ENCODE peak calls at places on chromosomes 7 and 10, in five cellular contexts. H, E, P, U and J are unnamed samples.

GRCh38 chr7:114930107-114930521 is 8.2 kb downstream of the MDFIC start:
- DNase-seq in U (no peak), H (no peak), E (peak), P (no peak), J (no peak)

GRCh38 chr7:100600222-100601038 is 1.7 kb upstream of the PCOLCE start:
- DNase-seq in U (no peak), P (no peak), E (no peak), H (no peak), J (no peak)

GRCh38 chr10:114719311-114719710 is 61.2 kb upstream of the ABLIM1 start:
- DNase-seq in U (peak), H (peak), P (no peak), E (no peak), J (peak)

GRCh38 chr10:60853107-60853506 is 74.8 kb downstream of the CDK1 start:
- DNase-seq in U (peak), E (no peak), P (no peak), H (no peak), J (no peak)

GRCh38 chr10:8393531-8393930 is 339.0 kb downstream of the GATA3 start:
- DNase-seq in H (no peak), E (no peak), P (no peak), U (no peak), J (no peak)

GRCh38 chr7:92057375-92057774 is 76.9 kb downstream of the CYP51A1 start:
- DNase-seq in E (no peak), P (no peak), U (no peak), H (peak), J (no peak)

GRCh38 chr7:34237493-34237849 is 332.1 kb downstream of the BMPER start:
- DNase-seq in U (no peak), H (no peak), E (no peak), P (no peak), J (no peak)

GRCh38 chr10:126122856-126123255 is 226.5 kb downstream of the FANK1 start:
- DNase-seq in H (no peak), E (no peak), U (no peak), P (no peak), J (no peak)

GRCh38 chr10:1293636-1294440 is 237.7 kb downstream of the WDR37 start:
- DNase-seq in E (no peak), H (no peak), U (no peak), P (no peak), J (no peak)

GRCh38 chr7:19772323-19772722 is 1.1 kb downstream of the TMEM196 start:
- DNase-seq in H (no peak), U (no peak), P (no peak), E (no peak), J (no peak)

GRCh38 chr7:71465741-71466189 is 333.8 kb downstream of the GALNT17 start:
- DNase-seq in U (no peak), H (no peak), P (no peak), E (no peak), J (no peak)

GRCh38 chr7:86049910-86050309 is 593.8 kb upstream of the GRM3 start:
- DNase-seq in U (no peak), P (no peak), H (no peak), E (no peak), J (no peak)

GRCh38 chr10:2851544-2851943 is 215.8 kb upstream of the PFKP start:
- DNase-seq in U (no peak), P (no peak), H (no peak), E (no peak), J (no peak)

GRCh38 chr7:1663243-1663642 is 6.8 kb upstream of the ELFN1 start:
- DNase-seq in P (no peak), E (no peak), H (no peak), U (no peak), J (peak)

DNA sequence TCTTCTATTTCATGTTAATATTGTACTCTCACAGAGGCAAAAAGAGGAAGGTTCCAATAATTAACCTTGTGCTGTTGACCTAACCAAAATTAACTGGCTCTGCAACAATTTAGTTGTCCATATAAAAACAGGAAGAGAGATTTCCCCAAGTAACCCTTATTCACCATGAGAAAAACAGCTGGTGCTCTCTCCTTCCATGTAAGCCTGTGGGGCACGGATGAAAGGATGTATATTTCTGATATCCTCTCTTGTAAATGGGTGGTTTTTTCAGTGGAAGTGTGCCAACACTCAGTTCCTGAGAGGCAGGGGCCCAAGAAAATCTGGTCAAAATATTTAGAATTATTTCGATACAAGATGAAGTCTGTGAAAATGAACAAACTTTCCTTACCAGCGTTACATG is 358.1 kb downstream of the CRPPA start:
- DNase-seq in P (no peak), H (no peak), E (no peak), U (no peak), J (no peak)
- H3K4me3 ChIP-seq in P (no peak), H (no peak), E (no peak), U (peak), J (no peak)

GRCh38 chr10:109114578-109114977 is 808.7 kb downstream of the XPNPEP1 start:
- DNase-seq in E (no peak), H (no peak), P (no peak), U (no peak), J (no peak)
- H3K27ac ChIP-seq in E (no peak), H (no peak), P (no peak), U (no peak), J (no peak)

DNA sequence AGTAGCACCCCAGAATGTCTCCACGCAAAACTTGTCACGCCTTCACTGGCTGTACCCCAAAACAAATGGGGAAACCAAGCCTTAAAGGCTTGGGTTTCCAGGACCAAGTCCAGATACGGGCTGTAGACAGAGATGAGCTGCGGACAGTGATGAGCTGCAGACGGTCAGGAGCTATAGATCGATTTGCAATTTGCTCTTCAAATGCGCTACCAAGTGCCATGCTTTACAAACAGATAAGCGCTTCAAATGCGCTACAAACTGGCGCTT is 658 bp upstream of the SGCE start:
- DNase-seq in U (no peak), P (no peak), E (no peak), H (no peak), J (no peak)
- H3K4me3 ChIP-seq in U (peak), P (peak), E (peak), H (no peak), J (peak)

GRCh38 chr7:113179313-113179712 is 61.0 kb upstream of the SMIM30 start:
- DNase-seq in P (no peak), H (no peak), U (no peak), E (peak), J (no peak)

GRCh38 chr7:113172726-113173125 is 54.4 kb upstream of the SMIM30 start:
- DNase-seq in P (no peak), E (no peak), U (no peak), H (no peak), J (peak)

GRCh38 chr7:113170591-113170990 is 52.2 kb upstream of the SMIM30 start:
- DNase-seq in U (no peak), H (no peak), P (no peak), E (no peak), J (no peak)

GRCh38 chr7:113175525-113176097 is 57.3 kb upstream of the SMIM30 start:
- DNase-seq in U (no peak), H (no peak), P (no peak), E (peak), J (no peak)
- H3K27ac ChIP-seq in U (no peak), H (no peak), P (no peak), E (no peak), J (no peak)

DNA sequence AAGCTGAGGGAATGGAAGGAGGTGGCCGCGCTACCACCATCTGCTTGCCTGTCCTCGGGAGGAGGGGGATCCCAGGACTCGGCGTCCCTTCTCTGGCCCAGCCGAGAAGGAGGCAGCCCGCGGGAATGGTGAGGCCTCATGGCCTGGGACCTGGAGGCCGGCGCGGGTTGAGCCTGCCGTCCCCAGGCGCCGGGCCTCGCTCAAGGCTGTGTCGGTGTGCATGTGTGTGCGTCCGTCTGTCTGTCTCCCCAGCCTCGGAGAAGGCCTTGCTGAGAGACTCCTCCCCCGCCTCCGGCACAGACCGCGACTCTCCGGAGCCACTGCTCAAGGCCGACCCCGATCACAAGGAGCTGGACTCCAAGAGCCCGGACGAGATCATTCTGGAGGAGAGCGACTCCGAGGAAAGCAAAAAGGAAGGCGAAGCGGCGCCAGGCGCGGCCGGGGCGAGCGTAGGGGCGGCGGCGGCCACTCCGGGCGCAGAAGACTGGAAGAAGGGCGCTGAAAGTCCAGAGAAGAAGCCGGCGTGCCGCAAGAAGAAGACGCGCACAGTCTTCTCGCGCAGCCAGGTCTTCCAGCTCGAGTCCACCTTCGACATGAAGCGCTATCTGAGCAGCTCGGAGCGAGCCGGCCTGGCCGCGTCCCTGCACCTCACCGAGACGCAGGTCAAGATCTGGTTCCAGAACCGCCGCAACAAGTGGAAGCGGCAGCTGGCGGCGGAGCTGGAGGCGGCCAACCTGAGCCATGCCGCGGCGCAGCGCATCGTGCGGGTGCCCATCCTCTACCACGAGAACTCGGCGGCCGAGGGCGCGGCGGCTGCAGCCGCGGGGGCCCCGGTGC is 1.3 kb downstream of the HMX3 start:
- DNase-seq in U (no peak), H (no peak), P (no peak), E (no peak), J (no peak)
- H3K4me3 ChIP-seq in U (peak), H (no peak), P (no peak), E (no peak), J (no peak)

DNA sequence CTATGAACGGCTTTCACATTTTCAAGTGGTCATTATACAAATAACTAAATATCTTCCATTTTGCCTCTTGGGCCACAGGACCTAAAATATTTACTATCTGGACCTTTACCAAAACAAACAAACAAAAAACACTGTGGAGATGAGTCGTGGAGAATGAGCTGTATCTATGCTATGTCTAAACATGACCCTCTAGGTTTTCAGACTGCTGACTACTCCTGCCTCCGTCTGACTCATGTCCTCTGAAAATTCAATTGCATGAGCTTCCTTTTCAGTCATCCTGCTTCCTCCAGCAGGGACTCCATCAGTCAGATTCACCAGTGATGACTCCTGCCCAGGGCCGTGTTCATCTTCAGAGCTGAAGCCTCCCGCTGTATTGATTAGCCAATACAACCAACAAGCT is 96.8 kb downstream of the COL28A1 start:
- DNase-seq in P (no peak), U (no peak), E (peak), H (no peak), J (peak)
- H3K27ac ChIP-seq in P (no peak), U (no peak), E (peak), H (no peak), J (no peak)